ENCODE peak calls at places on chromosomes 11 and 22, in ten cellular contexts. One of them, this sample, is unnamed.

GRCh38 chr22:50471197-50471847 is 3.5 kb downstream of the SBF1 start:
- DNase-seq in IMR-90: no peak
- DNase-seq in dorsolateral prefrontal cortex: peak; percentile 75
- DNase-seq in left ventricle myocardium inferior: no peak
- DNase-seq in skeletal muscle cell: no peak
- DNase-seq in GM23338: no peak
- DNase-seq in astrocyte: no peak
- DNase-seq in A549: no peak
- DNase-seq in SJSA1: no peak
- DNase-seq in fibroblast of lung: no peak
- DNase-seq in this sample: no peak

GRCh38 chr11:37504925-37505324 is 906.9 kb upstream of the RAG2 start:
- DNase-seq in IMR-90: peak; percentile 95
- DNase-seq in dorsolateral prefrontal cortex: no peak
- DNase-seq in left ventricle myocardium inferior: no peak
- DNase-seq in skeletal muscle cell: peak; percentile 79
- DNase-seq in GM23338: no peak
- DNase-seq in astrocyte: peak; percentile 97
- DNase-seq in A549: no peak
- DNase-seq in SJSA1: no peak
- DNase-seq in fibroblast of lung: peak; percentile 78
- DNase-seq in this sample: peak; percentile 73

GRCh38 chr11:94822080-94822479 is 53.9 kb downstream of the AMOTL1 start:
- DNase-seq in IMR-90: no peak
- DNase-seq in dorsolateral prefrontal cortex: no peak
- DNase-seq in left ventricle myocardium inferior: no peak
- DNase-seq in skeletal muscle cell: no peak
- DNase-seq in GM23338: no peak
- DNase-seq in astrocyte: no peak
- DNase-seq in A549: no peak
- DNase-seq in SJSA1: no peak
- DNase-seq in fibroblast of lung: no peak
- DNase-seq in this sample: no peak

GRCh38 chr11:65120831-65121230 is 1.1 kb downstream of the FAU start:
- DNase-seq in IMR-90: no peak
- DNase-seq in dorsolateral prefrontal cortex: no peak
- DNase-seq in left ventricle myocardium inferior: no peak
- DNase-seq in skeletal muscle cell: no peak
- DNase-seq in GM23338: no peak
- DNase-seq in astrocyte: no peak
- DNase-seq in A549: no peak
- DNase-seq in SJSA1: no peak
- DNase-seq in fibroblast of lung: no peak
- DNase-seq in this sample: no peak

GRCh38 chr22:19772673-19773469 is 12.3 kb downstream of the TBX1 start:
- DNase-seq in IMR-90: no peak
- DNase-seq in dorsolateral prefrontal cortex: no peak
- DNase-seq in left ventricle myocardium inferior: no peak
- DNase-seq in skeletal muscle cell: no peak
- DNase-seq in GM23338: no peak
- DNase-seq in astrocyte: no peak
- DNase-seq in A549: no peak
- DNase-seq in SJSA1: no peak
- DNase-seq in fibroblast of lung: no peak
- DNase-seq in this sample: no peak

GRCh38 chr22:25777870-25778269 is 35.9 kb downstream of the MYO18B start:
- DNase-seq in IMR-90: peak; percentile 45
- DNase-seq in dorsolateral prefrontal cortex: no peak
- DNase-seq in left ventricle myocardium inferior: no peak
- DNase-seq in skeletal muscle cell: no peak
- DNase-seq in GM23338: peak; percentile 44
- DNase-seq in astrocyte: peak; percentile 13
- DNase-seq in A549: peak; percentile 47
- DNase-seq in SJSA1: no peak
- DNase-seq in fibroblast of lung: peak; percentile 58
- DNase-seq in this sample: peak; percentile 69

GRCh38 chr22:37624017-37624365 is 15.4 kb downstream of the GGA1 start:
- DNase-seq in IMR-90: no peak
- DNase-seq in dorsolateral prefrontal cortex: no peak
- DNase-seq in left ventricle myocardium inferior: no peak
- DNase-seq in skeletal muscle cell: no peak
- DNase-seq in GM23338: no peak
- DNase-seq in astrocyte: no peak
- DNase-seq in A549: no peak
- DNase-seq in SJSA1: no peak
- DNase-seq in fibroblast of lung: no peak
- DNase-seq in this sample: no peak

GRCh38 chr22:30245985-30246901 is at the start of gene LIF:
- DNase-seq in IMR-90: peak; percentile 86
- DNase-seq in dorsolateral prefrontal cortex: no peak
- DNase-seq in left ventricle myocardium inferior: no peak
- DNase-seq in skeletal muscle cell: no peak
- DNase-seq in GM23338: peak; percentile 76
- DNase-seq in astrocyte: peak; percentile 75
- DNase-seq in A549: no peak
- DNase-seq in SJSA1: no peak
- DNase-seq in fibroblast of lung: peak; percentile 67
- DNase-seq in this sample: peak; percentile 74

GRCh38 chr11:133927690-133928627 is 28.8 kb downstream of the IGSF9B start:
- DNase-seq in IMR-90: peak; percentile 39
- DNase-seq in dorsolateral prefrontal cortex: peak; percentile 77
- DNase-seq in left ventricle myocardium inferior: peak; percentile 59
- DNase-seq in skeletal muscle cell: no peak
- DNase-seq in GM23338: peak; percentile 85
- DNase-seq in astrocyte: peak; percentile 30
- DNase-seq in A549: peak; percentile 73
- DNase-seq in SJSA1: no peak
- DNase-seq in fibroblast of lung: peak; percentile 45
- DNase-seq in this sample: peak; percentile 58

GRCh38 chr11:112596324-112596723 is 335.7 kb upstream of the PLET1 start:
- DNase-seq in IMR-90: no peak
- DNase-seq in dorsolateral prefrontal cortex: no peak
- DNase-seq in left ventricle myocardium inferior: no peak
- DNase-seq in skeletal muscle cell: no peak
- DNase-seq in GM23338: no peak
- DNase-seq in astrocyte: no peak
- DNase-seq in A549: no peak
- DNase-seq in SJSA1: no peak
- DNase-seq in fibroblast of lung: no peak
- DNase-seq in this sample: no peak

GRCh38 chr11:71447791-71448256 is 369 bp downstream of the DHCR7 start:
- DNase-seq in IMR-90: no peak
- DNase-seq in dorsolateral prefrontal cortex: peak; percentile 27
- DNase-seq in left ventricle myocardium inferior: no peak
- DNase-seq in skeletal muscle cell: no peak
- DNase-seq in GM23338: peak; percentile 68
- DNase-seq in astrocyte: no peak
- DNase-seq in A549: peak; percentile 33
- DNase-seq in SJSA1: no peak
- DNase-seq in fibroblast of lung: no peak
- DNase-seq in this sample: no peak

GRCh38 chr11:59658036-59658435 is 10.8 kb downstream of the PATL1 start:
- DNase-seq in IMR-90: no peak
- DNase-seq in dorsolateral prefrontal cortex: no peak
- DNase-seq in left ventricle myocardium inferior: no peak
- DNase-seq in skeletal muscle cell: no peak
- DNase-seq in GM23338: no peak
- DNase-seq in astrocyte: no peak
- DNase-seq in A549: no peak
- DNase-seq in SJSA1: no peak
- DNase-seq in fibroblast of lung: no peak
- DNase-seq in this sample: peak; percentile 31

GRCh38 chr11:97895572-97895971 is 1125.2 kb upstream of the CNTN5 start:
- DNase-seq in IMR-90: no peak
- DNase-seq in dorsolateral prefrontal cortex: no peak
- DNase-seq in left ventricle myocardium inferior: no peak
- DNase-seq in skeletal muscle cell: no peak
- DNase-seq in GM23338: no peak
- DNase-seq in astrocyte: no peak
- DNase-seq in A549: no peak
- DNase-seq in SJSA1: no peak
- DNase-seq in fibroblast of lung: no peak
- DNase-seq in this sample: no peak

GRCh38 chr22:49047461-49047860 is 780.2 kb downstream of the BRD1 start:
- DNase-seq in IMR-90: peak; percentile 15
- DNase-seq in dorsolateral prefrontal cortex: no peak
- DNase-seq in left ventricle myocardium inferior: no peak
- DNase-seq in skeletal muscle cell: no peak
- DNase-seq in GM23338: no peak
- DNase-seq in astrocyte: peak; percentile 1
- DNase-seq in A549: no peak
- DNase-seq in SJSA1: no peak
- DNase-seq in fibroblast of lung: no peak
- DNase-seq in this sample: no peak

DNA sequence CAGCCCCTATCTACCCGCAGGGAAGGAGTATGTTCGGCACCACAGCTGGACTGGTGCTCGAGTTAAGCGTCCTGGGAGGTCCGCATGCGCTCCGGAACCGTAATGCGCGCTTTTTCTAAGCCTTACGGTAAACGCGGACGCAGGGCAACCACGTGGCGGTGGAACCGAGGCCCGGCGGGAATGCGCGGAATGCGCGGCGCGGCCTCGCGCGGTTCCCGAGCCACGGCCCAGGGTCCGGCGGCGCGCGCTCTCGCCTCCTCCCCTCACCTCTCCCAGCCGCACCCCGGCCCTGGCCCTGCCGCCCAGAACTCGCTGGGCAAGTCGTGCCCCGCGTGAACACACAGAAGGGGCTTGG is 4.5 kb upstream of the CCND1 start:
- DNase-seq in IMR-90: peak; percentile 90
- DNase-seq in dorsolateral prefrontal cortex: peak; percentile 70
- DNase-seq in left ventricle myocardium inferior: peak; percentile 83
- DNase-seq in skeletal muscle cell: peak; percentile 61
- DNase-seq in GM23338: peak; percentile 93
- DNase-seq in astrocyte: peak; percentile 89
- DNase-seq in A549: peak; percentile 61
- DNase-seq in SJSA1: peak; percentile 89
- DNase-seq in fibroblast of lung: peak; percentile 90
- DNase-seq in this sample: peak; percentile 92
- H3K4me3 ChIP-seq in IMR-90: peak overlapping the region; percentile 1
- H3K4me3 ChIP-seq in dorsolateral prefrontal cortex: peak overlapping the region; percentile 60
- H3K4me3 ChIP-seq in left ventricle myocardium inferior: peak overlapping the region; percentile 96
- H3K4me3 ChIP-seq in skeletal muscle cell: peak overlapping the region; percentile 36
- H3K4me3 ChIP-seq in GM23338: peak overlapping the region; percentile 91
- H3K4me3 ChIP-seq in astrocyte: peak overlapping the region; percentile 47
- H3K4me3 ChIP-seq in A549: peak overlapping the region; percentile 27
- H3K4me3 ChIP-seq in SJSA1: no peak overlapping the region
- H3K4me3 ChIP-seq in fibroblast of lung: peak overlapping the region; percentile 38
- H3K4me3 ChIP-seq in this sample: peak overlapping the region; percentile 31

DNA sequence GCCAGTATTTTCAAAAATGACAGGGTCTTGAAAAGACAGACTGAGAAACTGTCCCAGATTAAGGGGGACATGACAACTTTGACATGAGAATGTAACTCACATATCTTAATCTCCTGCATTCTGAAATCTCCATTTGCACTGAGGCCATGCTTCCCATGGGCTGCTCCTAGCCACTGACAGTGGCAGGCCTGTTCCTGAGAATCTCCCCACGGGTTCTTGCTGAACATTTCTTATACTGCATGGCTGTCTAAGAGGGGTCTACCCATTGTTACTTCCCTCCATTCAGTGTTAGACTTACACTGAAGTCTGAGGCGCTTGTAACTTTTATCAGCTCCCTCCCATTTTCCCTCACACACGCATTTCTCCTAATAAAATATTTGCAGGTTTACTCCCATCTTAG is 1.5 kb downstream of the CEP295 start:
- DNase-seq in IMR-90: no peak
- DNase-seq in dorsolateral prefrontal cortex: no peak
- DNase-seq in left ventricle myocardium inferior: no peak
- DNase-seq in skeletal muscle cell: no peak
- DNase-seq in GM23338: no peak
- DNase-seq in astrocyte: no peak
- DNase-seq in A549: no peak
- DNase-seq in SJSA1: no peak
- DNase-seq in fibroblast of lung: no peak
- DNase-seq in this sample: no peak
- H3K4me3 ChIP-seq in IMR-90: no peak overlapping the region
- H3K4me3 ChIP-seq in dorsolateral prefrontal cortex: no peak overlapping the region
- H3K4me3 ChIP-seq in left ventricle myocardium inferior: no peak overlapping the region
- H3K4me3 ChIP-seq in skeletal muscle cell: no peak overlapping the region
- H3K4me3 ChIP-seq in GM23338: no peak overlapping the region
- H3K4me3 ChIP-seq in astrocyte: no peak overlapping the region
- H3K4me3 ChIP-seq in A549: peak overlapping the region; percentile 73
- H3K4me3 ChIP-seq in SJSA1: no peak overlapping the region
- H3K4me3 ChIP-seq in fibroblast of lung: peak overlapping the region; percentile 99
- H3K4me3 ChIP-seq in this sample: no peak overlapping the region

GRCh38 chr22:20964799-20965103 is 2.3 kb upstream of the AIFM3 start:
- DNase-seq in IMR-90: no peak
- DNase-seq in dorsolateral prefrontal cortex: no peak
- DNase-seq in left ventricle myocardium inferior: no peak
- DNase-seq in skeletal muscle cell: no peak
- DNase-seq in GM23338: no peak
- DNase-seq in astrocyte: no peak
- DNase-seq in A549: no peak
- DNase-seq in SJSA1: no peak
- DNase-seq in fibroblast of lung: no peak
- DNase-seq in this sample: no peak
- H3K4me3 ChIP-seq in IMR-90: peak overlapping the region; percentile 10
- H3K4me3 ChIP-seq in dorsolateral prefrontal cortex: peak overlapping the region; percentile 47
- H3K4me3 ChIP-seq in left ventricle myocardium inferior: peak overlapping the region; percentile 62
- H3K4me3 ChIP-seq in skeletal muscle cell: peak overlapping the region; percentile 24
- H3K4me3 ChIP-seq in GM23338: peak overlapping the region; percentile 55
- H3K4me3 ChIP-seq in astrocyte: peak overlapping the region; percentile 28
- H3K4me3 ChIP-seq in A549: no peak overlapping the region
- H3K4me3 ChIP-seq in SJSA1: no peak overlapping the region
- H3K4me3 ChIP-seq in fibroblast of lung: peak overlapping the region; percentile 40
- H3K4me3 ChIP-seq in this sample: peak overlapping the region; percentile 21

GRCh38 chr11:125890447-125891100 is 3.1 kb downstream of the HYLS1 start:
- DNase-seq in IMR-90: peak; percentile 15
- DNase-seq in dorsolateral prefrontal cortex: no peak
- DNase-seq in left ventricle myocardium inferior: no peak
- DNase-seq in skeletal muscle cell: no peak
- DNase-seq in GM23338: no peak
- DNase-seq in astrocyte: no peak
- DNase-seq in A549: no peak
- DNase-seq in SJSA1: no peak
- DNase-seq in fibroblast of lung: no peak
- DNase-seq in this sample: no peak

GRCh38 chr11:125887373-125888324 is at the start of gene HYLS1:
- DNase-seq in IMR-90: peak; percentile 95
- DNase-seq in dorsolateral prefrontal cortex: peak; percentile 96
- DNase-seq in left ventricle myocardium inferior: peak; percentile 95
- DNase-seq in skeletal muscle cell: peak; percentile 90
- DNase-seq in GM23338: peak; percentile 97
- DNase-seq in astrocyte: peak; percentile 95
- DNase-seq in A549: peak; percentile 89
- DNase-seq in SJSA1: peak; percentile 92
- DNase-seq in fibroblast of lung: peak; percentile 97
- DNase-seq in this sample: peak; percentile 98

GRCh38 chr11:125892071-125892470 is 4.6 kb downstream of the HYLS1 start:
- DNase-seq in IMR-90: peak; percentile 75
- DNase-seq in dorsolateral prefrontal cortex: no peak
- DNase-seq in left ventricle myocardium inferior: no peak
- DNase-seq in skeletal muscle cell: no peak
- DNase-seq in GM23338: no peak
- DNase-seq in astrocyte: peak; percentile 49
- DNase-seq in A549: no peak
- DNase-seq in SJSA1: no peak
- DNase-seq in fibroblast of lung: peak; percentile 26
- DNase-seq in this sample: no peak

GRCh38 chr11:125883375-125883774 is 4.1 kb upstream of the HYLS1 start:
- DNase-seq in IMR-90: no peak
- DNase-seq in dorsolateral prefrontal cortex: no peak
- DNase-seq in left ventricle myocardium inferior: no peak
- DNase-seq in skeletal muscle cell: no peak
- DNase-seq in GM23338: no peak
- DNase-seq in astrocyte: no peak
- DNase-seq in A549: no peak
- DNase-seq in SJSA1: no peak
- DNase-seq in fibroblast of lung: no peak
- DNase-seq in this sample: no peak

GRCh38 chr11:125886997-125887372 is 483 bp upstream of the HYLS1 start:
- DNase-seq in IMR-90: no peak
- DNase-seq in dorsolateral prefrontal cortex: peak; percentile 52
- DNase-seq in left ventricle myocardium inferior: peak; percentile 27
- DNase-seq in skeletal muscle cell: no peak
- DNase-seq in GM23338: peak; percentile 70
- DNase-seq in astrocyte: no peak
- DNase-seq in A549: no peak
- DNase-seq in SJSA1: peak; percentile 53
- DNase-seq in fibroblast of lung: no peak
- DNase-seq in this sample: peak; percentile 12
- H3K4me3 ChIP-seq in IMR-90: peak overlapping the region; percentile 89
- H3K4me3 ChIP-seq in dorsolateral prefrontal cortex: peak overlapping the region; percentile 99
- H3K4me3 ChIP-seq in left ventricle myocardium inferior: peak overlapping the region; percentile 81
- H3K4me3 ChIP-seq in skeletal muscle cell: peak overlapping the region; percentile 83
- H3K4me3 ChIP-seq in GM23338: peak overlapping the region; percentile 66
- H3K4me3 ChIP-seq in astrocyte: peak overlapping the region; percentile 35
- H3K4me3 ChIP-seq in A549: peak overlapping the region; percentile 79
- H3K4me3 ChIP-seq in SJSA1: peak overlapping the region; percentile 87
- H3K4me3 ChIP-seq in fibroblast of lung: peak overlapping the region; percentile 86
- H3K4me3 ChIP-seq in this sample: peak overlapping the region; percentile 85

This sample was measured in fibroblast of pulmonary artery.